ENCODE peak calls at places on chromosomes 2 and 18, in five cellular contexts. F, T, J, Y and S are unnamed samples.

GRCh38 chr2:197847666-197848401 is 43.4 kb downstream of the PLCL1 start:
- DNase-seq in J (no peak), F (no peak), Y (no peak), T (no peak), S (no peak)

GRCh38 chr2:145744541-145745386 is 1224.8 kb upstream of the ZEB2 start:
- DNase-seq in Y (peak; percentile 88), T (no peak), F (no peak), J (no peak), S (no peak)

GRCh38 chr2:28152585-28153284 is 239.9 kb upstream of the FOSL2 start:
- DNase-seq in F (no peak), J (no peak), T (peak; percentile 61), Y (no peak), S (no peak)

GRCh38 chr2:169796441-169796840 is 2.2 kb upstream of the SSB start:
- DNase-seq in Y (no peak), J (no peak), T (no peak), F (no peak), S (no peak)

GRCh38 chr18:34957864-34958259 is 83.4 kb upstream of the MAPRE2 start:
- DNase-seq in J (no peak), F (no peak), Y (no peak), T (no peak), S (no peak)

GRCh38 chr18:12281861-12282260 is 26.2 kb upstream of the TUBB6 start:
- DNase-seq in Y (no peak), T (no peak), F (no peak), J (no peak), S (no peak)

GRCh38 chr2:113854970-113855740 is 34.7 kb upstream of the ACTR3 start:
- DNase-seq in T (no peak), J (no peak), F (no peak), Y (no peak), S (peak; percentile 36)

GRCh38 chr2:136327162-136327852 is 209.4 kb upstream of the CXCR4 start:
- DNase-seq in J (peak; percentile 63), T (no peak), F (peak; percentile 38), Y (no peak), S (no peak)

GRCh38 chr18:55974521-55974920 is 386.5 kb upstream of the TCF4 start:
- DNase-seq in J (no peak), Y (no peak), F (no peak), T (no peak), S (no peak)

GRCh38 chr2:83594841-83595720 is 864.0 kb downstream of the SUCLG1 start:
- DNase-seq in J (no peak), T (no peak), Y (no peak), F (no peak), S (no peak)

GRCh38 chr2:189393440-189394111 is 47.7 kb upstream of the WDR75 start:
- DNase-seq in J (no peak), F (no peak), Y (peak; percentile 92), T (no peak), S (no peak)

GRCh38 chr2:108449410-108450200 is 599 bp downstream of the GCC2 start:
- DNase-seq in J (no peak), F (peak; percentile 35), Y (no peak), T (no peak), S (no peak)